ENCODE peak calls at places on chromosome 1, in six cellular contexts. One of them, this sample, is unnamed.
A peak's percentile ranks its signal among the peaks of the same experiment; 100 is the strongest.

GRCh38 chr1:5739561-5740078 is 252.6 kb downstream of the NPHP4 start:
- DNase-seq in IMR-90: no peak
- DNase-seq in trophoblast cell: no peak
- DNase-seq in neuronal stem cell: no peak
- DNase-seq in H1: no peak
- DNase-seq in mesenchymal stem cell: no peak
- DNase-seq in this sample: no peak

GRCh38 chr1:3012511-3013291 is 8.6 kb upstream of the ACTRT2 start:
- DNase-seq in IMR-90: no peak
- DNase-seq in trophoblast cell: no peak
- DNase-seq in neuronal stem cell: peak; percentile 48
- DNase-seq in H1: peak; percentile 2
- DNase-seq in mesenchymal stem cell: no peak
- DNase-seq in this sample: peak; percentile 46

GRCh38 chr1:84944767-84945486 is 51.9 kb upstream of the LPAR3 start:
- DNase-seq in IMR-90: peak; percentile 93
- DNase-seq in trophoblast cell: peak; percentile 98
- DNase-seq in neuronal stem cell: peak; percentile 87
- DNase-seq in H1: no peak
- DNase-seq in mesenchymal stem cell: peak; percentile 95
- DNase-seq in this sample: peak; percentile 61

GRCh38 chr1:35279555-35279904 is 11.0 kb downstream of the ZMYM4 start:
- DNase-seq in IMR-90: no peak
- DNase-seq in trophoblast cell: no peak
- DNase-seq in neuronal stem cell: no peak
- DNase-seq in H1: no peak
- DNase-seq in mesenchymal stem cell: no peak
- DNase-seq in this sample: no peak

GRCh38 chr1:159817276-159818041 is 9.2 kb upstream of the SLAMF8 start:
- DNase-seq in IMR-90: no peak
- DNase-seq in trophoblast cell: peak; percentile 97
- DNase-seq in neuronal stem cell: no peak
- DNase-seq in H1: no peak
- DNase-seq in mesenchymal stem cell: no peak
- DNase-seq in this sample: no peak

GRCh38 chr1:6005276-6005917 is 13.2 kb upstream of the NPHP4 start:
- DNase-seq in IMR-90: no peak
- DNase-seq in trophoblast cell: no peak
- DNase-seq in neuronal stem cell: no peak
- DNase-seq in H1: no peak
- DNase-seq in mesenchymal stem cell: no peak
- DNase-seq in this sample: no peak

GRCh38 chr1:2591581-2592261 is 5.1 kb downstream of the PRXL2B start:
- DNase-seq in IMR-90: no peak
- DNase-seq in trophoblast cell: no peak
- DNase-seq in neuronal stem cell: no peak
- DNase-seq in H1: no peak
- DNase-seq in mesenchymal stem cell: no peak
- DNase-seq in this sample: no peak

GRCh38 chr1:43711524-43712386 is 4.4 kb downstream of the ST3GAL3 start:
- DNase-seq in IMR-90: peak; percentile 91
- DNase-seq in trophoblast cell: peak; percentile 70
- DNase-seq in neuronal stem cell: no peak
- DNase-seq in H1: no peak
- DNase-seq in mesenchymal stem cell: peak; percentile 81
- DNase-seq in this sample: no peak

GRCh38 chr1:246947255-246947654 is 15.5 kb upstream of the AHCTF1 start:
- DNase-seq in IMR-90: peak; percentile 46
- DNase-seq in trophoblast cell: peak; percentile 13
- DNase-seq in neuronal stem cell: no peak
- DNase-seq in H1: no peak
- DNase-seq in mesenchymal stem cell: peak; percentile 61
- DNase-seq in this sample: no peak

GRCh38 chr1:31644560-31645273 is at the start of gene PEF1:
- DNase-seq in IMR-90: peak; percentile 97
- DNase-seq in trophoblast cell: peak; percentile 100
- DNase-seq in neuronal stem cell: peak; percentile 99
- DNase-seq in H1: peak; percentile 91
- DNase-seq in mesenchymal stem cell: peak; percentile 98
- DNase-seq in this sample: peak; percentile 98

GRCh38 chr1:7643445-7643844 is 127.7 kb upstream of the VAMP3 start:
- DNase-seq in IMR-90: peak; percentile 38
- DNase-seq in trophoblast cell: no peak
- DNase-seq in neuronal stem cell: no peak
- DNase-seq in H1: no peak
- DNase-seq in mesenchymal stem cell: no peak
- DNase-seq in this sample: no peak

GRCh38 chr1:50620680-50621329 is 197.6 kb upstream of the DMRTA2 start:
- DNase-seq in IMR-90: peak; percentile 40
- DNase-seq in trophoblast cell: peak; percentile 56
- DNase-seq in neuronal stem cell: no peak
- DNase-seq in H1: peak; percentile 33
- DNase-seq in mesenchymal stem cell: peak; percentile 29
- DNase-seq in this sample: peak; percentile 63

GRCh38 chr1:39450956-39451601 is 40.4 kb upstream of the BMP8A start:
- DNase-seq in IMR-90: peak; percentile 89
- DNase-seq in trophoblast cell: no peak
- DNase-seq in neuronal stem cell: no peak
- DNase-seq in H1: no peak
- DNase-seq in mesenchymal stem cell: peak; percentile 88
- DNase-seq in this sample: no peak

GRCh38 chr1:39272027-39272790 is 67.7 kb downstream of the MACF1 start:
- DNase-seq in IMR-90: peak; percentile 53
- DNase-seq in trophoblast cell: peak; percentile 56
- DNase-seq in neuronal stem cell: no peak
- DNase-seq in H1: no peak
- DNase-seq in mesenchymal stem cell: peak; percentile 83
- DNase-seq in this sample: no peak

GRCh38 chr1:155188268-155188667 is 14.6 kb downstream of the TRIM46 start:
- DNase-seq in IMR-90: no peak
- DNase-seq in trophoblast cell: no peak
- DNase-seq in neuronal stem cell: no peak
- DNase-seq in H1: no peak
- DNase-seq in mesenchymal stem cell: no peak
- DNase-seq in this sample: no peak

GRCh38 chr1:184160942-184161698 is 109.6 kb downstream of the TSEN15 start:
- DNase-seq in IMR-90: peak; percentile 59
- DNase-seq in trophoblast cell: peak; percentile 98
- DNase-seq in neuronal stem cell: no peak
- DNase-seq in H1: no peak
- DNase-seq in mesenchymal stem cell: peak; percentile 84
- DNase-seq in this sample: no peak

GRCh38 chr1:248111157-248111556 is 16.2 kb downstream of the OR2L13 start:
- DNase-seq in IMR-90: no peak
- DNase-seq in trophoblast cell: no peak
- DNase-seq in neuronal stem cell: no peak
- DNase-seq in H1: no peak
- DNase-seq in mesenchymal stem cell: peak; percentile 0
- DNase-seq in this sample: no peak

GRCh38 chr1:3627515-3628253 is 2.9 kb downstream of the TPRG1L start:
- DNase-seq in IMR-90: no peak
- DNase-seq in trophoblast cell: no peak
- DNase-seq in neuronal stem cell: no peak
- DNase-seq in H1: no peak
- DNase-seq in mesenchymal stem cell: no peak
- DNase-seq in this sample: no peak

GRCh38 chr1:160017592-160017991 is 14.2 kb downstream of the PIGM start:
- DNase-seq in IMR-90: no peak
- DNase-seq in trophoblast cell: no peak
- DNase-seq in neuronal stem cell: no peak
- DNase-seq in H1: no peak
- DNase-seq in mesenchymal stem cell: no peak
- DNase-seq in this sample: no peak

GRCh38 chr1:190563230-190563629 is 85.6 kb upstream of the BRINP3 start:
- DNase-seq in IMR-90: no peak
- DNase-seq in trophoblast cell: no peak
- DNase-seq in neuronal stem cell: no peak
- DNase-seq in H1: no peak
- DNase-seq in mesenchymal stem cell: no peak
- DNase-seq in this sample: no peak

GRCh38 chr1:159922499-159923202 is 2.7 kb downstream of the TAGLN2 start:
- DNase-seq in IMR-90: peak; percentile 41
- DNase-seq in trophoblast cell: peak; percentile 40
- DNase-seq in neuronal stem cell: no peak
- DNase-seq in H1: no peak
- DNase-seq in mesenchymal stem cell: peak; percentile 76
- DNase-seq in this sample: no peak

GRCh38 chr1:200179126-200179780 is 151.7 kb downstream of the NR5A2 start:
- DNase-seq in IMR-90: peak; percentile 70
- DNase-seq in trophoblast cell: no peak
- DNase-seq in neuronal stem cell: no peak
- DNase-seq in H1: no peak
- DNase-seq in mesenchymal stem cell: peak; percentile 15
- DNase-seq in this sample: no peak
- H2AFZ ChIP-seq in IMR-90: no peak overlapping the region
- H2AFZ ChIP-seq in trophoblast cell: no peak overlapping the region
- H2AFZ ChIP-seq in neuronal stem cell: no peak overlapping the region
- H2AFZ ChIP-seq in H1: no peak overlapping the region
- H2AFZ ChIP-seq in mesenchymal stem cell: no peak overlapping the region
- H2AFZ ChIP-seq in this sample: no peak overlapping the region

DNA sequence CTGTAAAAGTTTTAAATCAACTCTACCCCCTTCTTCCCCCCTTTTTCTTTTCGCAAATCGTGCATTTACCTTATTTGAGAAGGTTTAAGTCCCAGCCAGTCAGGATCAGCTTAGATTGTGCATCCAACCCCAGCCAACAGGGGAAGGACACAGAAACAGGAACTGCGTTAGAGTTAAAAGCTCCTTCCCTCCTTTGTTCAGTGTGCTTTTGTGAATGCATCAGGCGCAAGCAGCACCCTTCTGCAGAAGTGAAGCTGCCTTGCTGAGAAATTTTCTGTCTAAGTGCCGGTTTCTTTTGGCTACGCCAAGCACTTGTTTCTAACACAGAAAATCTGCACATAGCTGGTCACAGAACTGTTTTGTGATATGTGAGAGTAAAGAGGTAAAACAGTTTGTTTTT is 56.2 kb upstream of the PRRC2C start:
- DNase-seq in IMR-90: no peak
- DNase-seq in trophoblast cell: no peak
- DNase-seq in neuronal stem cell: no peak
- DNase-seq in H1: no peak
- DNase-seq in mesenchymal stem cell: no peak
- DNase-seq in this sample: no peak
- H3K18ac ChIP-seq in IMR-90: no peak overlapping the region
- H3K18ac ChIP-seq in trophoblast cell: no peak overlapping the region
- H3K18ac ChIP-seq in neuronal stem cell: no peak overlapping the region
- H3K18ac ChIP-seq in H1: no peak overlapping the region
- H3K18ac ChIP-seq in mesenchymal stem cell: no peak overlapping the region
- H3K18ac ChIP-seq in this sample: no peak overlapping the region

DNA sequence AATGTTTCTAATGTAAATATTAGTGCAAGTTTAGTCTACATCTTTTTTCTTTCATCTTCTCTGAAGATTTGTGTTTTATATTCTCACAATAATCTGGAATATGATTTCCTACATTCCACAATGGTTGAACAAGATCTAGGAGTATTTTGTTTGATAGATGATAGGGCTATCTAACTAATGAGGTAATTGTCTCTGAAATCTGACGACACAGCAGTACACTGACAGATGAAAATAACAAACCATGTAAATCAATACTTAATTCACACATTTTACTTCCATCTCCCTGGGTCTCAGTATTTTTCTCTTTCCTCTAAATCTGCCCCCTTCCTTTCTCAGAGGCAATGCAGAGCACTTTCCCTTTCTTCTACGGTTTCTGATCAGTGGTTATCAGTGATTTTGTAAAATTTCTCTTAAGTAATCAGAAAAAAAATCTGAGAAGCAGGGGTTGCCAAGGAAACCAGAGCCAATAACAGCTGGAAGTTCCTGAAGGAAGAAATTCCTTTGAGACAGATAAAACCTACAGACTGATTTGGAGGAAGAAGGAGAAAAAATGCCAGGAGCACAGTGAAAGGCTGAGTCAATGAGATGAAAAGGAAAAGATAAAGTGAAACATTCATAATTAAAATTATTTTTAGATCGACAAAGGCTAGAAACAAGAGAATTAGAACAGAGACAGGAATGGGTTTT is 7.3 kb upstream of the ANKRD13C start:
- DNase-seq in IMR-90: peak; percentile 73
- DNase-seq in trophoblast cell: peak; percentile 85
- DNase-seq in neuronal stem cell: no peak
- DNase-seq in H1: no peak
- DNase-seq in mesenchymal stem cell: peak; percentile 66
- DNase-seq in this sample: no peak
- H2AFZ ChIP-seq in IMR-90: no peak overlapping the region
- H2AFZ ChIP-seq in trophoblast cell: no peak overlapping the region
- H2AFZ ChIP-seq in neuronal stem cell: no peak overlapping the region
- H2AFZ ChIP-seq in H1: no peak overlapping the region
- H2AFZ ChIP-seq in mesenchymal stem cell: no peak overlapping the region
- H2AFZ ChIP-seq in this sample: no peak overlapping the region

GRCh38 chr1:243946253-243946652 is 96.2 kb upstream of the AKT3 start:
- DNase-seq in IMR-90: no peak
- DNase-seq in trophoblast cell: no peak
- DNase-seq in neuronal stem cell: no peak
- DNase-seq in H1: no peak
- DNase-seq in mesenchymal stem cell: no peak
- DNase-seq in this sample: no peak
- H3K18ac ChIP-seq in IMR-90: no peak overlapping the region
- H3K18ac ChIP-seq in trophoblast cell: no peak overlapping the region
- H3K18ac ChIP-seq in neuronal stem cell: no peak overlapping the region
- H3K18ac ChIP-seq in H1: no peak overlapping the region
- H3K18ac ChIP-seq in mesenchymal stem cell: no peak overlapping the region
- H3K18ac ChIP-seq in this sample: no peak overlapping the region

GRCh38 chr1:16055613-16056520 is 12.3 kb downstream of the CLCNKB start:
- DNase-seq in IMR-90: peak; percentile 64
- DNase-seq in trophoblast cell: peak; percentile 96
- DNase-seq in neuronal stem cell: peak; percentile 87
- DNase-seq in H1: peak; percentile 87
- DNase-seq in mesenchymal stem cell: peak; percentile 76
- DNase-seq in this sample: peak; percentile 98

GRCh38 chr1:16051039-16051438 is 7.5 kb downstream of the CLCNKB start:
- DNase-seq in IMR-90: no peak
- DNase-seq in trophoblast cell: no peak
- DNase-seq in neuronal stem cell: no peak
- DNase-seq in H1: no peak
- DNase-seq in mesenchymal stem cell: no peak
- DNase-seq in this sample: no peak

GRCh38 chr1:16054598-16055540 is 11.3 kb downstream of the CLCNKB start:
- DNase-seq in IMR-90: no peak
- DNase-seq in trophoblast cell: no peak
- DNase-seq in neuronal stem cell: no peak
- DNase-seq in H1: no peak
- DNase-seq in mesenchymal stem cell: no peak
- DNase-seq in this sample: no peak

GRCh38 chr1:16050328-16050727 is 6.7 kb downstream of the CLCNKB start:
- DNase-seq in IMR-90: no peak
- DNase-seq in trophoblast cell: no peak
- DNase-seq in neuronal stem cell: no peak
- DNase-seq in H1: no peak
- DNase-seq in mesenchymal stem cell: no peak
- DNase-seq in this sample: no peak

GRCh38 chr1:16053781-16054502 is 10.4 kb downstream of the CLCNKB start:
- DNase-seq in IMR-90: no peak
- DNase-seq in trophoblast cell: no peak
- DNase-seq in neuronal stem cell: no peak
- DNase-seq in H1: no peak
- DNase-seq in mesenchymal stem cell: no peak
- DNase-seq in this sample: no peak
- H2AFZ ChIP-seq in IMR-90: no peak overlapping the region
- H2AFZ ChIP-seq in trophoblast cell: no peak overlapping the region
- H2AFZ ChIP-seq in neuronal stem cell: no peak overlapping the region
- H2AFZ ChIP-seq in H1: no peak overlapping the region
- H2AFZ ChIP-seq in mesenchymal stem cell: no peak overlapping the region
- H2AFZ ChIP-seq in this sample: no peak overlapping the region

This sample was measured in H9.